ENCODE peak calls at places on chromosomes 6 and 20, in eight cellular contexts. W is neural crest cell, X is uterus, E is GM04504, O is NCI-H526 treated with DMSO at 0.1 percent for 48 hours, R is T-helper 2 cell, L is cardiac muscle cell, Y is adrenal gland. N is an unnamed sample.

GRCh38 chr20:14622796-14623195 is 285.4 kb upstream of the FLRT3 start:
- DNase-seq in W (no peak), X (no peak), E (peak; percentile 2), O (no peak), R (no peak), L (peak; percentile 60), Y (no peak), N (peak; percentile 47)

GRCh38 chr6:154154389-154154967 is 115.4 kb downstream of the OPRM1 start:
- DNase-seq in W (peak; percentile 62), X (peak; percentile 37), E (peak; percentile 21), O (peak; percentile 33), R (peak; percentile 38), L (peak; percentile 85), Y (peak; percentile 46), N (peak; percentile 17)

GRCh38 chr6:137217801-137218472 is 1.2 kb downstream of the IFNGR1 start:
- DNase-seq in W (no peak), X (no peak), E (no peak), O (no peak), R (no peak), L (no peak), Y (no peak), N (no peak)

GRCh38 chr20:57429579-57430202 is 38.5 kb downstream of the RBM38 start:
- DNase-seq in W (no peak), X (no peak), E (no peak), O (no peak), R (no peak), L (no peak), Y (no peak), N (no peak)

GRCh38 chr20:52683761-52684160 is 288.4 kb upstream of the TSHZ2 start:
- DNase-seq in W (no peak), X (no peak), E (no peak), O (no peak), R (no peak), L (no peak), Y (no peak), N (no peak)

GRCh38 chr6:56902551-56903464 is 52.1 kb upstream of the BEND6 start:
- DNase-seq in W (no peak), X (peak; percentile 59), E (peak; percentile 55), O (no peak), R (no peak), L (peak; percentile 85), Y (no peak), N (no peak)

GRCh38 chr20:18284805-18285533 is 3.4 kb upstream of the ZNF133 start:
- DNase-seq in W (no peak), X (no peak), E (no peak), O (no peak), R (no peak), L (peak; percentile 5), Y (no peak), N (no peak)

GRCh38 chr6:36679043-36679821 is 718 bp downstream of the CDKN1A start:
- DNase-seq in W (peak; percentile 22), X (peak; percentile 80), E (no peak), O (peak; percentile 40), R (no peak), L (peak; percentile 61), Y (peak; percentile 79), N (peak; percentile 62)

GRCh38 chr6:127110712-127111111 is 7.8 kb upstream of the RSPO3 start:
- DNase-seq in W (no peak), X (no peak), E (no peak), O (no peak), R (no peak), L (no peak), Y (no peak), N (no peak)

GRCh38 chr6:151617539-151617938 is 123.7 kb downstream of the CCDC170 start:
- DNase-seq in W (no peak), X (no peak), E (no peak), O (no peak), R (no peak), L (no peak), Y (no peak), N (no peak)

GRCh38 chr20:63061051-63061531 is 54.3 kb upstream of the BHLHE23 start:
- DNase-seq in W (no peak), X (no peak), E (no peak), O (no peak), R (no peak), L (no peak), Y (no peak), N (no peak)

GRCh38 chr20:64057628-64058498 is 5.1 kb upstream of the TCEA2 start:
- DNase-seq in W (peak; percentile 83), X (peak; percentile 62), E (no peak), O (peak; percentile 27), R (peak; percentile 51), L (peak; percentile 72), Y (peak; percentile 75), N (no peak)

GRCh38 chr20:57605045-57605444 is 15.2 kb downstream of the ZBP1 start:
- DNase-seq in W (no peak), X (no peak), E (no peak), O (no peak), R (peak; percentile 78), L (no peak), Y (no peak), N (no peak)

GRCh38 chr6:77626431-77626830 is 26.4 kb upstream of the MEI4 start:
- DNase-seq in W (no peak), X (no peak), E (no peak), O (no peak), R (no peak), L (no peak), Y (no peak), N (no peak)

GRCh38 chr6:140043357-140043756 is 668.9 kb upstream of the CITED2 start:
- DNase-seq in W (no peak), X (no peak), E (peak; percentile 84), O (no peak), R (no peak), L (peak; percentile 61), Y (peak; percentile 24), N (peak; percentile 85)

GRCh38 chr20:45833030-45833882 is at the start of gene SNX21:
- DNase-seq in W (peak; percentile 69), X (peak; percentile 89), E (peak; percentile 92), O (peak; percentile 60), R (no peak), L (peak; percentile 99), Y (peak; percentile 84), N (peak; percentile 70)

GRCh38 chr6:134026597-134026996 is 25.8 kb downstream of the SLC2A12 start:
- DNase-seq in W (no peak), X (no peak), E (no peak), O (no peak), R (no peak), L (no peak), Y (no peak), N (no peak)

GRCh38 chr6:99393366-99393697 is 663 bp downstream of the COQ3 start:
- DNase-seq in W (no peak), X (no peak), E (no peak), O (no peak), R (no peak), L (no peak), Y (no peak), N (no peak)

GRCh38 chr6:148472495-148473105 is 130.0 kb downstream of the SASH1 start:
- DNase-seq in W (no peak), X (no peak), E (no peak), O (peak; percentile 92), R (no peak), L (no peak), Y (no peak), N (no peak)

GRCh38 chr6:38755874-38756273 is 40.8 kb downstream of the DNAH8 start:
- DNase-seq in W (no peak), X (no peak), E (no peak), O (no peak), R (no peak), L (no peak), Y (no peak), N (no peak)

GRCh38 chr6:169720207-169720855 is 4.0 kb downstream of the PHF10 start:
- DNase-seq in W (no peak), X (no peak), E (no peak), O (no peak), R (no peak), L (no peak), Y (no peak), N (no peak)

GRCh38 chr20:61799394-61799923 is 266.2 kb downstream of the TAF4 start:
- DNase-seq in W (no peak), X (no peak), E (no peak), O (no peak), R (no peak), L (no peak), Y (no peak), N (no peak)

GRCh38 chr6:129267028-129267427 is 384.1 kb downstream of the LAMA2 start:
- DNase-seq in W (no peak), X (no peak), E (no peak), O (no peak), R (no peak), L (no peak), Y (no peak), N (no peak)

GRCh38 chr6:154276810-154277577 is 79.6 kb downstream of the IPCEF1 start:
- DNase-seq in W (no peak), X (no peak), E (no peak), O (peak; percentile 41), R (peak; percentile 36), L (peak; percentile 63), Y (no peak), N (no peak)

GRCh38 chr20:58619847-58620431 is 31.1 kb upstream of the STX16 start:
- DNase-seq in W (no peak), X (no peak), E (no peak), O (peak; percentile 59), R (no peak), L (no peak), Y (no peak), N (no peak)

GRCh38 chr6:39086294-39086693 is 28.7 kb downstream of the SAYSD1 start:
- DNase-seq in W (no peak), X (no peak), E (no peak), O (no peak), R (no peak), L (no peak), Y (no peak), N (no peak)

GRCh38 chr6:28081486-28081751 is 1.1 kb downstream of the ZNF165 start:
- DNase-seq in W (no peak), X (no peak), E (no peak), O (no peak), R (peak; percentile 76), L (no peak), Y (no peak), N (no peak)

GRCh38 chr6:8170245-8170644 is 67.9 kb upstream of the EEF1E1 start:
- DNase-seq in W (no peak), X (no peak), E (no peak), O (no peak), R (no peak), L (no peak), Y (no peak), N (no peak)